ENCODE peak calls at places on chromosomes 11 and 22, in eight cellular contexts. W, D, B, M, T, Y, V and Q are unnamed samples.

GRCh38 chr11:26862801-26863200 is 131.1 kb upstream of the FIBIN start:
- DNase-seq in M (no peak), W (no peak), B (no peak), D (no peak), Y (no peak), T (no peak), V (no peak), Q (no peak)

GRCh38 chr11:68889948-68890446 is 13.6 kb downstream of the MRPL21 start:
- DNase-seq in B (peak), V (no peak), M (no peak), T (peak), Y (peak), W (peak), D (peak), Q (no peak)

GRCh38 chr11:93729129-93729616 is 12.1 kb downstream of the TAF1D start:
- DNase-seq in D (no peak), B (no peak), Y (no peak), V (no peak), M (no peak), T (no peak), W (no peak), Q (no peak)

GRCh38 chr11:37946155-37946766 is 1348.2 kb upstream of the RAG2 start:
- DNase-seq in V (no peak), B (peak), Y (no peak), M (no peak), D (peak), W (peak), T (peak), Q (no peak)

GRCh38 chr22:41917375-41917905 is 2.6 kb upstream of the SHISA8 start:
- DNase-seq in D (no peak), Y (no peak), T (peak), M (no peak), V (no peak), W (no peak), B (no peak), Q (no peak)

GRCh38 chr22:50627914-50628542 is at the start of gene ARSA:
- DNase-seq in Y (peak), M (peak), B (peak), V (peak), D (no peak), T (peak), W (peak), Q (no peak)

GRCh38 chr11:78832226-78832947 is 257.7 kb upstream of the NARS2 start:
- DNase-seq in T (no peak), D (no peak), Y (no peak), W (no peak), B (no peak), M (no peak), V (no peak), Q (no peak)

GRCh38 chr11:110176366-110177056 is 83.3 kb downstream of the ZC3H12C start:
- DNase-seq in M (no peak), V (no peak), T (no peak), Y (no peak), W (no peak), D (no peak), B (no peak), Q (no peak)

GRCh38 chr11:102830328-102830727 is 13.1 kb downstream of the MMP3 start:
- DNase-seq in T (no peak), V (no peak), B (peak), W (no peak), M (no peak), Y (no peak), D (no peak), Q (no peak)

GRCh38 chr22:45478108-45478771 is 24.4 kb upstream of the FBLN1 start:
- DNase-seq in M (no peak), T (no peak), Y (peak), V (no peak), B (peak), W (peak), D (peak), Q (no peak)

GRCh38 chr11:71927813-71928738 is at the start of gene XNDC1N:
- DNase-seq in V (peak), Y (no peak), D (peak), W (peak), T (peak), B (peak), M (peak), Q (peak)

GRCh38 chr11:104524276-104524675 is 360.3 kb upstream of the PDGFD start:
- DNase-seq in B (no peak), Y (no peak), T (no peak), V (no peak), D (no peak), W (no peak), M (no peak), Q (no peak)

GRCh38 chr11:116454020-116454645 is 318.7 kb downstream of the BUD13 start:
- DNase-seq in Y (no peak), B (peak), M (no peak), W (no peak), V (peak), D (peak), T (peak), Q (peak)

GRCh38 chr22:39526736-39527171 is 5.8 kb downstream of the RPS19BP1 start:
- DNase-seq in V (no peak), T (no peak), M (no peak), Y (no peak), B (no peak), W (no peak), D (no peak), Q (no peak)

GRCh38 chr11:9708544-9708943 is 44.7 kb downstream of the SWAP70 start:
- DNase-seq in V (no peak), T (no peak), B (peak), Y (no peak), D (no peak), M (no peak), W (no peak), Q (no peak)

GRCh38 chr22:31626427-31627150 is 35.4 kb downstream of the PISD start:
- DNase-seq in W (no peak), V (no peak), T (no peak), Y (no peak), B (no peak), D (no peak), M (no peak), Q (no peak)

GRCh38 chr22:44567846-44568493 is 69.9 kb upstream of the RTL6 start:
- DNase-seq in Y (no peak), W (no peak), M (peak), V (no peak), D (peak), B (no peak), T (peak), Q (peak)

GRCh38 chr11:88435405-88435804 is 97.9 kb upstream of the CTSC start:
- DNase-seq in M (no peak), V (no peak), B (no peak), D (no peak), Y (no peak), T (no peak), W (no peak), Q (no peak)

GRCh38 chr11:16843307-16843706 is 104.9 kb downstream of the C11orf58 start:
- DNase-seq in W (no peak), B (no peak), T (no peak), V (no peak), M (no peak), D (no peak), Y (no peak), Q (no peak)

DNA sequence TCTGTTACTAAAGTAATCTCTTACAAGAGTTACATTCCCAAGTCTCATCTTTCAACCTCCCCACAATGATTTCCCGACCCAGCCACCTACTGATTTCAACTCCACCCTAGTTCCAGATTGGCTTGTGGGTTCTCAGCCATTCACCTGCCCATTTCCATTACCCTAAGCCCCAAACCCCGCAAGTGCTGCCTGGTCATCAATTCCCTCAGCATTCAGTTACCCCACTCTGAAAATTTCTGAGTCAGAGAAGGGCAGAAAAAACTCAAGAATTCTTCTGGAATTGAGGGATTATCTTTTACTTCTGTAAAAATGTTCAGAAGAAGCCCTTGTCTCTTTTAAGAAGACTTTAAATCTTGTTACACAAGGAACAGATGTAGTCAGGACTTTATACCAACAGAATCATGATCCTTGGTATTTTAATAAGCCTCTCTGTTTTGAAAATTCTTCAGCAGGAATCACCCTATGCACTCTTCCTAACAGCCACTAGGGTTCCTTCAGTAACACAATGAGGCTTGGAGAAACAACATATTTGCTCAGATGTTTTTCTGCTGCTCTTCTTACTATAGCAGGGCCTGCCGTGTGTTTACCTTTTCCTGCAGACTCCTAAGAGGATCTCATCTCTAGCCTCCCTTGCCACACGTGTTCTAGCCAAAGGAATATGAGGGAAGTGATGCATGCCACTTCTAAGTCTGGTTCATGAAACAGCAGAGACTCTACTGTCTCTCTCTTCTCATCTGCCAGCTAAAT is 29.2 kb upstream of the PAMR1 start:
- DNase-seq in M (no peak), Y (no peak), V (no peak), T (no peak), B (no peak), D (no peak), W (no peak), Q (no peak)
- TF ChIP-seq CTCF in M (no peak), Y (peak), V (peak), T (peak), B (peak), D (peak), W (peak), Q (no peak)

DNA sequence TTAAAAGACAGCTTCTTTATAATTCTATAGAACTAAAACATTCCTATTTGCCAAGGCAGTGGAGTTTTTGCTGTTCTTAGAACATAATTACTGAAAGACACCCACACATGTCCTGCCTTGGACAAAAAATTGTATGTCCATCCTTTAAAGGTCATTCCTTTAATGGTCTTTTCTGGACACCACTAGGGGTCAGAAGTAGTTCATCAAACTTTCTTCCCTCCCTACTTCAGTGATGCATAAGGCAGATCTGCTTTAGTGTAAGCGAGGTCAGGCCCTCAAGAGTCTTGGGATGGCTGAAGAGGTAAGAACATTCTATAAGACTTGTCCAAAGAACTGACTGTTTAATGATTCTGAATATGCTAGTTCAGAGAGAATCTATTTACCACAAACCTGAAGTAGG is 4.3 kb upstream of the OR51V1 start:
- DNase-seq in Y (no peak), T (peak), B (peak), V (no peak), D (peak), W (peak), M (no peak), Q (no peak)
- TF ChIP-seq CTCF in Y (no peak), T (peak), B (peak), V (peak), D (peak), W (peak), M (no peak), Q (no peak)

DNA sequence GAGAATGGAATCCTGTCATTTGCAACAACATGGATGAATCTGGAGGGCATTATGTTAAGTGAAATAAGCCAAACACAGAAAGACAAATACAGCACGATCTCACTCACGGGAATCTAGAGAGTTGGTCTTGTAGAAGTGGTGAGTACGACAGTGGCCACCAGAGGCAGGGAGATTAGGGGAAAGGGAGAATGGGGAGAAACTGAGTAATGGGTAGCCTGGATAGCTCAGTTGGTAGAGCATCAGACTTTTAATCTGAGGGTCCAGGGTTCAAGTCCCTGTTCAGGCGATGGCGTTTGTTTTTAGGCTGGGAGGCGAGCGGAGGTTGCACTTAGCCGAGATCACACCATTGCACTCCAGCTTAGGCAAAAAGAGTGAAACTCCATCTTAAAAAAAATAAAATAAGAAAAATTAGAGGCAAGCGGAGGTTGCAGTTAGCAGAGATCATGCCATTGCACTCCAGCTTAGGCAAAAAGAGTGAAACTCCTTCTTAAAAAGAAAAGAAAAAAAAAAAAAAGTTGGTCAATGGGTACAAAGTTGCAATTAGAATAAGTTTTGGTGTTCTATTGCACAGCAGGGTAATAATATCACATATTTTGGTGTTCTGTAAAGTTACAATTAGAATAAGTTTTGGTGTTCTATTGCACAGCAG is 95.7 kb upstream of the UBASH3B start:
- DNase-seq in T (peak), Y (no peak), B (no peak), D (no peak), W (no peak), V (no peak), M (no peak), Q (no peak)
- TF ChIP-seq CTCF in T (no peak), Y (no peak), B (no peak), D (no peak), W (no peak), V (no peak), M (no peak), Q (no peak)

GRCh38 chr11:112082729-112083128 is 3.8 kb downstream of the TIMM8B start:
- DNase-seq in T (no peak), M (no peak), D (no peak), W (no peak), B (peak), Y (no peak), V (no peak), Q (no peak)

GRCh38 chr11:112085822-112086421 is 634 bp downstream of the TIMM8B start:
- DNase-seq in V (no peak), T (no peak), M (peak), B (no peak), D (no peak), Y (no peak), W (no peak), Q (no peak)

GRCh38 chr11:112087212-112087611 is 539 bp downstream of the SDHD start:
- DNase-seq in W (no peak), M (no peak), D (no peak), Y (no peak), B (no peak), V (no peak), T (no peak), Q (no peak)

GRCh38 chr11:112086422-112087191 is at the start of the genes SDHD and TIMM8B:
- DNase-seq in V (peak), M (peak), B (peak), W (peak), Y (peak), T (peak), D (peak), Q (peak)
- TF ChIP-seq CTCF in V (peak), M (peak), B (peak), W (peak), Y (peak), T (no peak), D (no peak), Q (no peak)

GRCh38 chr11:69944146-69944795 is 125.1 kb upstream of the FGF3 start:
- DNase-seq in Y (no peak), W (no peak), V (no peak), D (no peak), T (no peak), B (no peak), M (no peak), Q (no peak)

GRCh38 chr11:69941546-69942332 is 122.5 kb upstream of the FGF3 start:
- DNase-seq in Y (no peak), T (no peak), D (no peak), M (no peak), V (no peak), W (no peak), B (no peak), Q (no peak)

GRCh38 chr11:69942333-69942820 is 123.2 kb upstream of the FGF3 start:
- DNase-seq in Y (no peak), B (no peak), T (no peak), V (no peak), M (no peak), W (no peak), D (no peak), Q (no peak)

GRCh38 chr11:69943506-69943905 is 124.3 kb upstream of the FGF3 start:
- DNase-seq in D (no peak), B (no peak), T (no peak), V (no peak), Y (no peak), W (no peak), M (no peak), Q (no peak)

GRCh38 chr11:69943066-69943465 is 123.8 kb upstream of the FGF3 start:
- DNase-seq in W (no peak), T (no peak), B (no peak), V (no peak), D (no peak), Y (no peak), M (no peak), Q (no peak)
- TF ChIP-seq CTCF in W (peak), T (peak), B (no peak), V (peak), D (no peak), Y (no peak), M (no peak), Q (no peak)